ENCODE peak calls at places on chromosomes 11 and 22, in six cellular contexts. One of them, this sample, is unnamed.

GRCh38 chr11:14463623-14464022 is 36.0 kb downstream of the COPB1 start:
- DNase-seq in GM23338: no peak
- DNase-seq in endothelial cell of umbilical vein: no peak
- DNase-seq in upper lobe of right lung: no peak
- DNase-seq in AG04450: no peak
- DNase-seq in body of pancreas: no peak
- DNase-seq in this sample: no peak

GRCh38 chr11:77519847-77520246 is 46.0 kb upstream of the PAK1 start:
- DNase-seq in GM23338: peak
- DNase-seq in endothelial cell of umbilical vein: no peak
- DNase-seq in upper lobe of right lung: no peak
- DNase-seq in AG04450: no peak
- DNase-seq in body of pancreas: no peak
- DNase-seq in this sample: no peak

GRCh38 chr22:37827056-37827455 is 3.9 kb downstream of the GALR3 start:
- DNase-seq in GM23338: no peak
- DNase-seq in endothelial cell of umbilical vein: no peak
- DNase-seq in upper lobe of right lung: no peak
- DNase-seq in AG04450: no peak
- DNase-seq in body of pancreas: no peak
- DNase-seq in this sample: no peak

GRCh38 chr11:41189711-41190477 is 269.6 kb downstream of the LRRC4C start:
- DNase-seq in GM23338: no peak
- DNase-seq in endothelial cell of umbilical vein: no peak
- DNase-seq in upper lobe of right lung: no peak
- DNase-seq in AG04450: no peak
- DNase-seq in body of pancreas: no peak
- DNase-seq in this sample: no peak

GRCh38 chr11:102456381-102456780 is 3.8 kb upstream of the TMEM123 start:
- DNase-seq in GM23338: no peak
- DNase-seq in endothelial cell of umbilical vein: no peak
- DNase-seq in upper lobe of right lung: no peak
- DNase-seq in AG04450: no peak
- DNase-seq in body of pancreas: peak
- DNase-seq in this sample: no peak

GRCh38 chr11:72634472-72635095 is 39.6 kb downstream of the PDE2A start:
- DNase-seq in GM23338: no peak
- DNase-seq in endothelial cell of umbilical vein: peak
- DNase-seq in upper lobe of right lung: no peak
- DNase-seq in AG04450: no peak
- DNase-seq in body of pancreas: no peak
- DNase-seq in this sample: no peak

GRCh38 chr11:130246719-130247118 is 68.0 kb downstream of the ZBTB44 start:
- DNase-seq in GM23338: no peak
- DNase-seq in endothelial cell of umbilical vein: no peak
- DNase-seq in upper lobe of right lung: no peak
- DNase-seq in AG04450: peak
- DNase-seq in body of pancreas: no peak
- DNase-seq in this sample: peak

GRCh38 chr22:22408731-22409696 is 99.5 kb downstream of the ZNF280B start:
- DNase-seq in GM23338: peak
- DNase-seq in endothelial cell of umbilical vein: no peak
- DNase-seq in upper lobe of right lung: no peak
- DNase-seq in AG04450: no peak
- DNase-seq in body of pancreas: peak
- DNase-seq in this sample: no peak

GRCh38 chr22:50009765-50010675 is 2.5 kb downstream of the IL17REL start:
- DNase-seq in GM23338: no peak
- DNase-seq in endothelial cell of umbilical vein: no peak
- DNase-seq in upper lobe of right lung: peak
- DNase-seq in AG04450: no peak
- DNase-seq in body of pancreas: no peak
- DNase-seq in this sample: no peak

GRCh38 chr11:3161720-3162409 is 3.2 kb downstream of the OSBPL5 start:
- DNase-seq in GM23338: no peak
- DNase-seq in endothelial cell of umbilical vein: no peak
- DNase-seq in upper lobe of right lung: peak
- DNase-seq in AG04450: no peak
- DNase-seq in body of pancreas: peak
- DNase-seq in this sample: no peak

GRCh38 chr22:46976130-46976529 is 213.7 kb downstream of the TBC1D22A start:
- DNase-seq in GM23338: no peak
- DNase-seq in endothelial cell of umbilical vein: no peak
- DNase-seq in upper lobe of right lung: no peak
- DNase-seq in AG04450: no peak
- DNase-seq in body of pancreas: no peak
- DNase-seq in this sample: no peak

GRCh38 chr22:40690370-40690769 is 11.1 kb downstream of the MCHR1 start:
- DNase-seq in GM23338: peak
- DNase-seq in endothelial cell of umbilical vein: no peak
- DNase-seq in upper lobe of right lung: no peak
- DNase-seq in AG04450: no peak
- DNase-seq in body of pancreas: no peak
- DNase-seq in this sample: no peak

GRCh38 chr22:41915035-41915782 is at the start of gene SHISA8:
- DNase-seq in GM23338: peak
- DNase-seq in endothelial cell of umbilical vein: peak
- DNase-seq in upper lobe of right lung: peak
- DNase-seq in AG04450: no peak
- DNase-seq in body of pancreas: peak
- DNase-seq in this sample: no peak

GRCh38 chr11:95231881-95232605 is 1.0 kb upstream of the SESN3 start:
- DNase-seq in GM23338: peak
- DNase-seq in endothelial cell of umbilical vein: peak
- DNase-seq in upper lobe of right lung: peak
- DNase-seq in AG04450: no peak
- DNase-seq in body of pancreas: peak
- DNase-seq in this sample: no peak

GRCh38 chr11:33734441-33735165 is 1.6 kb downstream of the CD59 start:
- DNase-seq in GM23338: no peak
- DNase-seq in endothelial cell of umbilical vein: peak
- DNase-seq in upper lobe of right lung: peak
- DNase-seq in AG04450: no peak
- DNase-seq in body of pancreas: peak
- DNase-seq in this sample: no peak

GRCh38 chr22:20916916-20917810 is at the start of gene CRKL:
- DNase-seq in GM23338: peak
- DNase-seq in endothelial cell of umbilical vein: peak
- DNase-seq in upper lobe of right lung: peak
- DNase-seq in AG04450: peak
- DNase-seq in body of pancreas: peak
- DNase-seq in this sample: peak

DNA sequence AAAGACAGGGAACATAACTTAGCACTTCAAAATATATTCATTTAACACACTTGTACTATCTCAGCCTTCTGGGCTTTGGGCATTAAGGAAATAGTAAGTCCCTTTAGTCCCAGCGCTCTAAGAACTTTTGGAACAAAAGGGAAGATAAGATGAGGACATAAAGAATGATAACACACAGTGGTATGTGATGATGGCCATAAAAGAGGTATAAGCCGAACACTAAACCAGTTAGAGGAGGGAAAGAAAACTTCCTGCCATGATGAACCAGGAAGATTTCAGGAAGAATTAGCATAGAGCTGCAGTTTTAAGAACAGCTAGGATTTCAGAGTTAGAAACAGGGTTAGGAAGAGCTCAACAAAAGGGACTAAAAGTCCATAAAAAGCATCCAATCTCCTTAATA is 11.8 kb downstream of the SYTL2 start:
- DNase-seq in GM23338: no peak
- DNase-seq in endothelial cell of umbilical vein: no peak
- DNase-seq in upper lobe of right lung: no peak
- DNase-seq in AG04450: no peak
- DNase-seq in body of pancreas: no peak
- DNase-seq in this sample: no peak
- TF ChIP-seq CTCF in GM23338: no peak
- TF ChIP-seq CTCF in endothelial cell of umbilical vein: no peak
- TF ChIP-seq CTCF in upper lobe of right lung: no peak
- TF ChIP-seq CTCF in AG04450: no peak
- TF ChIP-seq CTCF in body of pancreas: no peak
- TF ChIP-seq CTCF in this sample: no peak

GRCh38 chr11:120598517-120599209 is 87.1 kb downstream of the GRIK4 start:
- DNase-seq in GM23338: no peak
- DNase-seq in endothelial cell of umbilical vein: no peak
- DNase-seq in upper lobe of right lung: peak
- DNase-seq in AG04450: no peak
- DNase-seq in body of pancreas: no peak
- DNase-seq in this sample: no peak

GRCh38 chr11:120603071-120603470 is 91.5 kb downstream of the GRIK4 start:
- DNase-seq in GM23338: no peak
- DNase-seq in endothelial cell of umbilical vein: no peak
- DNase-seq in upper lobe of right lung: peak
- DNase-seq in AG04450: no peak
- DNase-seq in body of pancreas: no peak
- DNase-seq in this sample: no peak

GRCh38 chr11:120599816-120600420 is 88.4 kb downstream of the GRIK4 start:
- DNase-seq in GM23338: no peak
- DNase-seq in endothelial cell of umbilical vein: no peak
- DNase-seq in upper lobe of right lung: peak
- DNase-seq in AG04450: no peak
- DNase-seq in body of pancreas: no peak
- DNase-seq in this sample: no peak

GRCh38 chr11:120605469-120605868 is 93.9 kb downstream of the GRIK4 start:
- DNase-seq in GM23338: no peak
- DNase-seq in endothelial cell of umbilical vein: no peak
- DNase-seq in upper lobe of right lung: peak
- DNase-seq in AG04450: no peak
- DNase-seq in body of pancreas: no peak
- DNase-seq in this sample: no peak

GRCh38 chr11:120601566-120601965 is 90.0 kb downstream of the GRIK4 start:
- DNase-seq in GM23338: no peak
- DNase-seq in endothelial cell of umbilical vein: no peak
- DNase-seq in upper lobe of right lung: no peak
- DNase-seq in AG04450: peak
- DNase-seq in body of pancreas: no peak
- DNase-seq in this sample: no peak
- H3K4me3 ChIP-seq in GM23338: no peak
- H3K4me3 ChIP-seq in endothelial cell of umbilical vein: no peak
- H3K4me3 ChIP-seq in upper lobe of right lung: no peak
- H3K4me3 ChIP-seq in AG04450: no peak
- H3K4me3 ChIP-seq in body of pancreas: no peak
- H3K4me3 ChIP-seq in this sample: no peak

GRCh38 chr11:59263225-59263894 is 50.6 kb upstream of the MPEG1 start:
- DNase-seq in GM23338: peak
- DNase-seq in endothelial cell of umbilical vein: no peak
- DNase-seq in upper lobe of right lung: no peak
- DNase-seq in AG04450: no peak
- DNase-seq in body of pancreas: peak
- DNase-seq in this sample: no peak
- TF ChIP-seq CTCF in GM23338: peak
- TF ChIP-seq CTCF in endothelial cell of umbilical vein: no peak
- TF ChIP-seq CTCF in upper lobe of right lung: peak
- TF ChIP-seq CTCF in AG04450: no peak
- TF ChIP-seq CTCF in body of pancreas: peak
- TF ChIP-seq CTCF in this sample: no peak

GRCh38 chr22:36366291-36366708 is 21.5 kb downstream of the MYH9 start:
- DNase-seq in GM23338: no peak
- DNase-seq in endothelial cell of umbilical vein: peak
- DNase-seq in upper lobe of right lung: no peak
- DNase-seq in AG04450: no peak
- DNase-seq in body of pancreas: no peak
- DNase-seq in this sample: no peak

GRCh38 chr22:36365020-36365411 is 22.8 kb downstream of the MYH9 start:
- DNase-seq in GM23338: no peak
- DNase-seq in endothelial cell of umbilical vein: peak
- DNase-seq in upper lobe of right lung: no peak
- DNase-seq in AG04450: peak
- DNase-seq in body of pancreas: peak
- DNase-seq in this sample: peak

GRCh38 chr22:36362819-36363377 is 24.9 kb downstream of the MYH9 start:
- DNase-seq in GM23338: no peak
- DNase-seq in endothelial cell of umbilical vein: no peak
- DNase-seq in upper lobe of right lung: no peak
- DNase-seq in AG04450: no peak
- DNase-seq in body of pancreas: no peak
- DNase-seq in this sample: no peak

GRCh38 chr22:36363378-36363931 is 24.3 kb downstream of the MYH9 start:
- DNase-seq in GM23338: no peak
- DNase-seq in endothelial cell of umbilical vein: no peak
- DNase-seq in upper lobe of right lung: no peak
- DNase-seq in AG04450: no peak
- DNase-seq in body of pancreas: peak
- DNase-seq in this sample: no peak

DNA sequence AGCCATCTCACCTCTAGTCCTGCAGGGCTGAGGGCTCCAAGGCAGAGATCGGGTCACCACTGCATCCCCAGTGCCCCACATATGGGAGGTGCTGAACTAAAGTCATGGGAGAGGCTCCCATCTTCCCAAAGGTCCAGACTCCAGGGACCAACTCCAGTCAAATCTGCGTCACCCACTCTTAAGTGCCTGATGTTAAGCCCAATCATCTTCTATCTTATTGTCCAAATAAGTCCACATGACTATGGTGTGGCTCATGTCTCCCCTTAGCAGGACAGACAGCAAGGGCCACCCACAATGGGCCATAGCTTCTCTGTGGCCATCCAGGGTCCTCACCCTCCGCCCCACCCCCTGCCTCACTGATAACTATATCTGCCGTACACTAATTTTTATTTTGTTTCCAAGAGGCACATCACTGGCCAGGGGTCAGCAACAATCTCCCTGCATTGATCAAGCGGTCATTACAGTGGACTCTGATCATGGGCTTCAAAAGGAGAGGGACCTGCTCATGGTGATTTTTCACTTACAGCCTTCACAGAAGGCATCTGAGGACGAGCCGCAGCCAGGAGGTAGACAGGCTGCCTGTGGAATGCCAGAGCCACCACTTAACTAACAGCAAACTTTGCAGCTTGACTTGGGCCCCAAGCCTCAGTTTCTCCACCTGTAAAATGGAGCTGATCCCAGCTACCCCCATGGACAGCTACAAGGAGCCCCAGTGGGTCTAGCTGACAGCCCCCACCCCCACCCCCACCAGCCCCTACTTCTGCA is 23.3 kb downstream of the MYH9 start:
- DNase-seq in GM23338: no peak
- DNase-seq in endothelial cell of umbilical vein: no peak
- DNase-seq in upper lobe of right lung: no peak
- DNase-seq in AG04450: no peak
- DNase-seq in body of pancreas: no peak
- DNase-seq in this sample: no peak
- H3K4me3 ChIP-seq in GM23338: no peak
- H3K4me3 ChIP-seq in endothelial cell of umbilical vein: no peak
- H3K4me3 ChIP-seq in upper lobe of right lung: no peak
- H3K4me3 ChIP-seq in AG04450: no peak
- H3K4me3 ChIP-seq in body of pancreas: no peak
- H3K4me3 ChIP-seq in this sample: no peak

This sample was measured in AG04449.